ENCODE peak calls at places on chromosomes 12 and 14, in six cellular contexts. One of them, this sample, is unnamed.

GRCh38 chr14:63904724-63905123 is 51.9 kb downstream of the SYNE2 start:
- DNase-seq in LoVo: no peak
- DNase-seq in heart right ventricle: no peak
- DNase-seq in skeletal muscle cell: no peak
- DNase-seq in central memory CD4-positive, alpha-beta T cell: no peak
- DNase-seq in dermis blood vessel endothelial cell: no peak
- DNase-seq in this sample: no peak

GRCh38 chr14:104527857-104528459 is 51.6 kb upstream of the C14orf180 start:
- DNase-seq in LoVo: no peak
- DNase-seq in skeletal muscle cell: no peak
- DNase-seq in heart right ventricle: no peak
- DNase-seq in dermis blood vessel endothelial cell: no peak
- DNase-seq in central memory CD4-positive, alpha-beta T cell: no peak
- DNase-seq in this sample: no peak

GRCh38 chr12:97513921-97514320 is 51.3 kb downstream of the RMST start:
- DNase-seq in LoVo: no peak
- DNase-seq in skeletal muscle cell: no peak
- DNase-seq in dermis blood vessel endothelial cell: no peak
- DNase-seq in central memory CD4-positive, alpha-beta T cell: no peak
- DNase-seq in heart right ventricle: no peak
- DNase-seq in this sample: no peak

GRCh38 chr12:90043264-90043663 is 334.6 kb upstream of the ATP2B1 start:
- DNase-seq in dermis blood vessel endothelial cell: no peak
- DNase-seq in skeletal muscle cell: peak; percentile 34
- DNase-seq in central memory CD4-positive, alpha-beta T cell: no peak
- DNase-seq in heart right ventricle: no peak
- DNase-seq in LoVo: no peak
- DNase-seq in this sample: no peak

GRCh38 chr14:63468273-63468672 is 74.9 kb downstream of the PPP2R5E start:
- DNase-seq in LoVo: peak; percentile 42
- DNase-seq in heart right ventricle: no peak
- DNase-seq in dermis blood vessel endothelial cell: peak; percentile 13
- DNase-seq in skeletal muscle cell: no peak
- DNase-seq in central memory CD4-positive, alpha-beta T cell: no peak
- DNase-seq in this sample: no peak

GRCh38 chr14:76294876-76295275 is 81.1 kb upstream of the ESRRB start:
- DNase-seq in heart right ventricle: no peak
- DNase-seq in central memory CD4-positive, alpha-beta T cell: no peak
- DNase-seq in skeletal muscle cell: no peak
- DNase-seq in dermis blood vessel endothelial cell: no peak
- DNase-seq in LoVo: no peak
- DNase-seq in this sample: no peak

GRCh38 chr12:12467701-12468218 is 94.9 kb downstream of the DUSP16 start:
- DNase-seq in LoVo: no peak
- DNase-seq in heart right ventricle: no peak
- DNase-seq in dermis blood vessel endothelial cell: peak; percentile 13
- DNase-seq in central memory CD4-positive, alpha-beta T cell: peak; percentile 84
- DNase-seq in skeletal muscle cell: no peak
- DNase-seq in this sample: no peak

GRCh38 chr12:14781563-14781962 is 21.7 kb downstream of the WBP11 start:
- DNase-seq in dermis blood vessel endothelial cell: no peak
- DNase-seq in central memory CD4-positive, alpha-beta T cell: no peak
- DNase-seq in heart right ventricle: no peak
- DNase-seq in LoVo: no peak
- DNase-seq in skeletal muscle cell: no peak
- DNase-seq in this sample: no peak

GRCh38 chr12:95228617-95229016 is 11.0 kb downstream of the VEZT start:
- DNase-seq in dermis blood vessel endothelial cell: no peak
- DNase-seq in LoVo: no peak
- DNase-seq in central memory CD4-positive, alpha-beta T cell: no peak
- DNase-seq in skeletal muscle cell: no peak
- DNase-seq in heart right ventricle: no peak
- DNase-seq in this sample: no peak

GRCh38 chr12:8813963-8814362 is 8.5 kb upstream of the A2ML1 start:
- DNase-seq in LoVo: no peak
- DNase-seq in skeletal muscle cell: no peak
- DNase-seq in dermis blood vessel endothelial cell: no peak
- DNase-seq in heart right ventricle: no peak
- DNase-seq in central memory CD4-positive, alpha-beta T cell: no peak
- DNase-seq in this sample: no peak

GRCh38 chr12:49025463-49025862 is 6.9 kb upstream of the PRKAG1 start:
- DNase-seq in dermis blood vessel endothelial cell: no peak
- DNase-seq in LoVo: no peak
- DNase-seq in skeletal muscle cell: no peak
- DNase-seq in heart right ventricle: no peak
- DNase-seq in central memory CD4-positive, alpha-beta T cell: no peak
- DNase-seq in this sample: no peak

GRCh38 chr12:17077594-17077993 is 471.6 kb upstream of the LMO3 start:
- DNase-seq in central memory CD4-positive, alpha-beta T cell: no peak
- DNase-seq in skeletal muscle cell: no peak
- DNase-seq in heart right ventricle: no peak
- DNase-seq in LoVo: no peak
- DNase-seq in dermis blood vessel endothelial cell: no peak
- DNase-seq in this sample: no peak

GRCh38 chr14:93832665-93833064 is 44.4 kb upstream of the PRIMA1 start:
- DNase-seq in central memory CD4-positive, alpha-beta T cell: no peak
- DNase-seq in heart right ventricle: peak; percentile 51
- DNase-seq in skeletal muscle cell: no peak
- DNase-seq in dermis blood vessel endothelial cell: no peak
- DNase-seq in LoVo: no peak
- DNase-seq in this sample: peak; percentile 81